ENCODE peak calls at places on chromosomes 13 and 19, in six cellular contexts. One of them, this sample, is unnamed.

GRCh38 chr19:57103573-57104277 is 16.1 kb upstream of the USP29 start:
- DNase-seq in breast epithelium: no peak
- DNase-seq in fibroblast of mammary gland: peak
- DNase-seq in T-helper 17 cell: peak
- DNase-seq in Peyer's patch: no peak
- DNase-seq in adrenal gland: peak
- DNase-seq in this sample: peak

GRCh38 chr13:99425485-99426341 is 75.6 kb upstream of the TM9SF2 start:
- DNase-seq in breast epithelium: no peak
- DNase-seq in fibroblast of mammary gland: no peak
- DNase-seq in T-helper 17 cell: no peak
- DNase-seq in Peyer's patch: no peak
- DNase-seq in adrenal gland: no peak
- DNase-seq in this sample: no peak

GRCh38 chr19:32172761-32173160 is 172.6 kb upstream of the ZNF507 start:
- DNase-seq in breast epithelium: no peak
- DNase-seq in fibroblast of mammary gland: no peak
- DNase-seq in T-helper 17 cell: no peak
- DNase-seq in Peyer's patch: no peak
- DNase-seq in adrenal gland: no peak
- DNase-seq in this sample: no peak

GRCh38 chr13:44710576-44710975 is 134.4 kb upstream of the TSC22D1 start:
- DNase-seq in breast epithelium: no peak
- DNase-seq in fibroblast of mammary gland: peak
- DNase-seq in T-helper 17 cell: no peak
- DNase-seq in Peyer's patch: no peak
- DNase-seq in adrenal gland: no peak
- DNase-seq in this sample: peak

GRCh38 chr13:68170961-68171360 is 940.8 kb upstream of the PCDH9 start:
- DNase-seq in breast epithelium: no peak
- DNase-seq in fibroblast of mammary gland: no peak
- DNase-seq in T-helper 17 cell: no peak
- DNase-seq in Peyer's patch: no peak
- DNase-seq in adrenal gland: no peak
- DNase-seq in this sample: no peak

GRCh38 chr19:6092329-6093286 is 17.7 kb downstream of the RFX2 start:
- DNase-seq in breast epithelium: peak
- DNase-seq in fibroblast of mammary gland: peak
- DNase-seq in T-helper 17 cell: no peak
- DNase-seq in Peyer's patch: peak
- DNase-seq in adrenal gland: peak
- DNase-seq in this sample: peak

GRCh38 chr13:25691654-25692053 is 319.9 kb downstream of the ATP8A2 start:
- DNase-seq in breast epithelium: no peak
- DNase-seq in fibroblast of mammary gland: no peak
- DNase-seq in T-helper 17 cell: no peak
- DNase-seq in Peyer's patch: no peak
- DNase-seq in adrenal gland: no peak
- DNase-seq in this sample: no peak

GRCh38 chr19:30049226-30049625 is 107.2 kb downstream of the URI1 start:
- DNase-seq in breast epithelium: no peak
- DNase-seq in fibroblast of mammary gland: no peak
- DNase-seq in T-helper 17 cell: no peak
- DNase-seq in Peyer's patch: no peak
- DNase-seq in adrenal gland: no peak
- DNase-seq in this sample: peak

GRCh38 chr13:110887955-110888333 is 26.9 kb downstream of the ANKRD10 start:
- DNase-seq in breast epithelium: no peak
- DNase-seq in fibroblast of mammary gland: no peak
- DNase-seq in T-helper 17 cell: no peak
- DNase-seq in Peyer's patch: no peak
- DNase-seq in adrenal gland: no peak
- DNase-seq in this sample: no peak

GRCh38 chr19:32558607-32559228 is 22.3 kb upstream of the PDCD5 start:
- DNase-seq in breast epithelium: no peak
- DNase-seq in fibroblast of mammary gland: no peak
- DNase-seq in T-helper 17 cell: no peak
- DNase-seq in Peyer's patch: no peak
- DNase-seq in adrenal gland: no peak
- DNase-seq in this sample: peak

This sample was measured in RPMI7951.